ENCODE peak calls at places on chromosomes 16 and 17, in ten cellular contexts. Y, U, C, J, S, O, R, Q, D and P are unnamed samples.

GRCh38 chr17:44191941-44192496 is 5.2 kb downstream of the TMUB2 start:
- DNase-seq in Y (no peak), U (no peak), C (no peak), J (no peak), S (no peak), O (no peak), R (no peak), Q (no peak), D (no peak), P (no peak)

GRCh38 chr17:978110-979093 is 1.2 kb downstream of the NXN start:
- DNase-seq in Y (no peak), U (peak), C (no peak), J (no peak), S (no peak), O (peak), R (no peak), Q (no peak), D (no peak), P (no peak)

GRCh38 chr16:88882358-88883030 is 16.0 kb upstream of the PABPN1L start:
- DNase-seq in Y (no peak), U (no peak), C (no peak), J (no peak), S (no peak), O (no peak), R (no peak), Q (no peak), D (no peak), P (no peak)

GRCh38 chr16:56620311-56620897 is 5.2 kb upstream of the MT1E start:
- DNase-seq in Y (no peak), U (no peak), C (no peak), J (no peak), S (no peak), O (no peak), R (no peak), Q (no peak), D (no peak), P (no peak)

GRCh38 chr17:1976000-1976682 is 49.0 kb downstream of the RTN4RL1 start:
- DNase-seq in Y (no peak), U (no peak), C (no peak), J (no peak), S (peak), O (no peak), R (no peak), Q (no peak), D (no peak), P (no peak)

GRCh38 chr17:64358261-64358788 is 32.3 kb downstream of the PECAM1 start:
- DNase-seq in Y (peak), U (no peak), C (no peak), J (no peak), S (no peak), O (no peak), R (no peak), Q (no peak), D (no peak), P (no peak)

GRCh38 chr17:46832306-46832895 is 13.9 kb upstream of the WNT3 start:
- DNase-seq in Y (no peak), U (no peak), C (no peak), J (no peak), S (no peak), O (no peak), R (no peak), Q (no peak), D (no peak), P (no peak)

GRCh38 chr17:68561319-68561718 is 39.8 kb downstream of the FAM20A start:
- DNase-seq in Y (no peak), U (no peak), C (no peak), J (no peak), S (no peak), O (no peak), R (no peak), Q (no peak), D (no peak), P (no peak)

GRCh38 chr16:77169650-77170236 is 21.2 kb upstream of the MON1B start:
- DNase-seq in Y (peak), U (peak), C (no peak), J (peak), S (peak), O (peak), R (no peak), Q (no peak), D (peak), P (peak)

GRCh38 chr16:27426423-27427408 is 24.7 kb downstream of the IL21R start:
- DNase-seq in Y (no peak), U (peak), C (peak), J (no peak), S (peak), O (peak), R (peak), Q (peak), D (no peak), P (peak)

GRCh38 chr17:4690745-4691144 is 13.2 kb downstream of the PELP1 start:
- DNase-seq in Y (no peak), U (no peak), C (no peak), J (no peak), S (no peak), O (no peak), R (no peak), Q (no peak), D (no peak), P (no peak)